ENCODE peak calls at places on chromosomes 2 and 18, in ten cellular contexts. W, P, B, U, F, X, N, C, G and O are unnamed samples.

GRCh38 chr2:233838726-233839446 is 15.4 kb downstream of the HJURP start:
- DNase-seq in G (no peak), X (no peak), P (no peak), C (no peak), F (no peak), W (no peak), N (no peak), B (no peak), U (no peak), O (no peak)

GRCh38 chr2:43050866-43051265 is 175.5 kb downstream of the ZFP36L2 start:
- DNase-seq in N (no peak), X (no peak), F (no peak), B (no peak), P (no peak), W (no peak), U (no peak), C (no peak), G (no peak), O (no peak)

GRCh38 chr2:159290289-159290907 is 3.9 kb upstream of the WDSUB1 start:
- DNase-seq in B (peak; percentile 52), X (peak; percentile 81), F (no peak), C (no peak), P (peak; percentile 77), N (no peak), U (peak; percentile 33), G (no peak), W (peak; percentile 94), O (no peak)

GRCh38 chr2:7972670-7973069 is 709.2 kb upstream of the ID2 start:
- DNase-seq in C (no peak), G (no peak), F (no peak), N (no peak), U (no peak), X (no peak), B (no peak), P (no peak), W (no peak), O (no peak)

GRCh38 chr2:238528953-238529781 is 102.4 kb downstream of the ASB1 start:
- DNase-seq in N (no peak), X (no peak), G (peak; percentile 85), B (no peak), U (peak; percentile 74), W (peak; percentile 82), P (no peak), C (no peak), F (no peak), O (no peak)

GRCh38 chr2:46333912-46334311 is 36.7 kb downstream of the EPAS1 start:
- DNase-seq in G (no peak), N (no peak), W (no peak), U (no peak), X (no peak), P (no peak), B (no peak), F (no peak), C (no peak), O (no peak)

GRCh38 chr18:35159782-35160181 is 81.1 kb upstream of the ZNF397 start:
- DNase-seq in B (no peak), P (no peak), G (no peak), N (no peak), C (no peak), X (no peak), W (no peak), U (no peak), F (no peak), O (no peak)

GRCh38 chr2:239516286-239516953 is 115.6 kb upstream of the HDAC4 start:
- DNase-seq in W (no peak), C (no peak), P (no peak), G (no peak), F (no peak), U (no peak), N (no peak), X (no peak), B (no peak), O (no peak)

GRCh38 chr2:163630836-163631235 is 105.0 kb downstream of the FIGN start:
- DNase-seq in C (no peak), X (no peak), B (no peak), F (no peak), N (no peak), U (no peak), P (no peak), G (no peak), W (no peak), O (no peak)

GRCh38 chr2:223868005-223868404 is 30.6 kb upstream of the AP1S3 start:
- DNase-seq in P (no peak), N (no peak), G (no peak), B (no peak), F (no peak), X (no peak), C (no peak), U (no peak), W (no peak), O (no peak)

GRCh38 chr2:96913398-96914202 is 43.7 kb upstream of the SEMA4C start:
- DNase-seq in N (no peak), W (no peak), G (no peak), X (peak; percentile 87), C (no peak), B (no peak), P (no peak), U (no peak), F (peak; percentile 43), O (peak; percentile 34)

GRCh38 chr2:109086743-109087020 is 42.3 kb upstream of the SH3RF3 start:
- DNase-seq in P (no peak), C (no peak), F (no peak), B (no peak), G (no peak), X (no peak), N (no peak), U (no peak), W (no peak), O (no peak)

GRCh38 chr2:200483729-200484198 is 26.1 kb downstream of the KCTD18 start:
- DNase-seq in F (no peak), P (peak; percentile 44), N (no peak), C (no peak), B (peak; percentile 47), W (peak; percentile 25), G (peak; percentile 49), X (no peak), U (peak; percentile 45), O (no peak)

GRCh38 chr18:48676756-48677368 is 138.0 kb downstream of the CTIF start:
- DNase-seq in P (peak; percentile 27), B (peak; percentile 42), G (peak; percentile 21), W (peak; percentile 38), F (peak; percentile 55), X (no peak), C (no peak), N (peak; percentile 74), U (no peak), O (peak; percentile 45)

GRCh38 chr2:127254386-127254981 is 34.4 kb upstream of the CYP27C1 start:
- DNase-seq in C (no peak), N (no peak), P (no peak), U (no peak), G (no peak), W (peak; percentile 10), B (peak; percentile 3), F (no peak), X (no peak), O (no peak)

GRCh38 chr18:54710519-54711281 is 117.6 kb upstream of the RAB27B start:
- DNase-seq in G (no peak), W (no peak), P (no peak), X (no peak), B (no peak), C (no peak), N (no peak), U (no peak), F (no peak), O (no peak)

GRCh38 chr2:9757430-9758287 is 85.6 kb upstream of the TAF1B start:
- DNase-seq in F (no peak), B (no peak), C (no peak), W (peak; percentile 27), P (no peak), G (no peak), N (peak; percentile 78), X (no peak), U (no peak), O (no peak)

GRCh38 chr2:127640082-127641072 is 5.6 kb upstream of the GPR17 start:
- DNase-seq in U (no peak), P (no peak), N (no peak), B (no peak), C (no peak), X (no peak), W (no peak), G (no peak), F (no peak), O (no peak)

GRCh38 chr2:120395686-120396518 is 50.0 kb downstream of the INHBB start:
- DNase-seq in U (no peak), G (peak; percentile 60), W (no peak), B (peak; percentile 58), P (no peak), N (no peak), C (no peak), X (no peak), F (no peak), O (no peak)

GRCh38 chr2:173184031-173185004 is 108.7 kb downstream of the MAP3K20 start:
- DNase-seq in N (peak; percentile 40), P (peak; percentile 95), X (no peak), F (no peak), W (peak; percentile 100), C (no peak), G (no peak), B (peak; percentile 96), U (peak; percentile 67), O (no peak)

GRCh38 chr2:26637811-26638310 is 3.3 kb downstream of the CIB4 start:
- DNase-seq in G (no peak), N (no peak), P (no peak), X (no peak), W (no peak), C (no peak), U (no peak), B (no peak), F (no peak), O (no peak)

GRCh38 chr2:99524056-99524455 is 34.2 kb upstream of the REV1 start:
- DNase-seq in F (no peak), N (no peak), G (no peak), P (no peak), U (no peak), X (no peak), B (no peak), W (no peak), C (no peak), O (no peak)

GRCh38 chr2:241030883-241031282 is 32.5 kb downstream of the SNED1 start:
- DNase-seq in B (no peak), C (no peak), X (no peak), G (peak; percentile 40), N (no peak), F (no peak), W (no peak), U (no peak), P (no peak), O (no peak)

GRCh38 chr2:157087373-157088005 is 170.0 kb upstream of the GALNT5 start:
- DNase-seq in G (no peak), C (no peak), N (peak; percentile 68), P (no peak), W (peak; percentile 68), U (no peak), X (no peak), F (no peak), B (no peak), O (no peak)

GRCh38 chr18:36130883-36131653 is 1.4 kb downstream of the ELP2 start:
- DNase-seq in F (no peak), C (no peak), X (no peak), G (no peak), W (no peak), P (no peak), N (no peak), U (no peak), B (no peak), O (no peak)

GRCh38 chr2:61469424-61470121 is 1.3 kb downstream of the USP34 start:
- DNase-seq in G (no peak), C (no peak), P (no peak), X (no peak), U (no peak), F (no peak), B (no peak), N (no peak), W (peak; percentile 21), O (no peak)